ENCODE peak calls at places on chromosome 18, in five cellular contexts. One of them, this sample, is unnamed.

GRCh38 chr18:61637319-61637718 is 255.5 kb downstream of the RNF152 start:
- DNase-seq in immature natural killer cell: no peak
- DNase-seq in MM.1S: no peak
- DNase-seq in EL: no peak
- DNase-seq in trophoblast cell: no peak
- DNase-seq in this sample: no peak

GRCh38 chr18:652131-652530 is 5.3 kb upstream of the TYMS start:
- DNase-seq in EL: no peak
- DNase-seq in immature natural killer cell: no peak
- DNase-seq in trophoblast cell: no peak
- DNase-seq in MM.1S: no peak
- DNase-seq in this sample: no peak

GRCh38 chr18:77866309-77866708 is 616.7 kb downstream of the GALR1 start:
- DNase-seq in trophoblast cell: no peak
- DNase-seq in EL: no peak
- DNase-seq in immature natural killer cell: no peak
- DNase-seq in MM.1S: no peak
- DNase-seq in this sample: no peak

GRCh38 chr18:34001376-34001775 is 223.3 kb downstream of the NOL4 start:
- DNase-seq in immature natural killer cell: no peak
- DNase-seq in MM.1S: no peak
- DNase-seq in trophoblast cell: no peak
- DNase-seq in EL: no peak
- DNase-seq in this sample: no peak

GRCh38 chr18:62963522-62963921 is 248.2 kb downstream of the PHLPP1 start:
- DNase-seq in EL: no peak
- DNase-seq in immature natural killer cell: no peak
- DNase-seq in trophoblast cell: no peak
- DNase-seq in MM.1S: no peak
- DNase-seq in this sample: no peak

GRCh38 chr18:79378416-79379250 is 17.1 kb upstream of the NFATC1 start:
- DNase-seq in MM.1S: peak
- DNase-seq in EL: peak
- DNase-seq in immature natural killer cell: peak
- DNase-seq in trophoblast cell: peak
- DNase-seq in this sample: peak

GRCh38 chr18:36176177-36176584 is 11.1 kb upstream of the MOCOS start:
- DNase-seq in MM.1S: no peak
- DNase-seq in trophoblast cell: no peak
- DNase-seq in immature natural killer cell: no peak
- DNase-seq in EL: no peak
- DNase-seq in this sample: no peak

GRCh38 chr18:51491678-51492372 is 294.3 kb upstream of the MEX3C start:
- DNase-seq in immature natural killer cell: no peak
- DNase-seq in MM.1S: peak
- DNase-seq in EL: no peak
- DNase-seq in trophoblast cell: no peak
- DNase-seq in this sample: no peak

GRCh38 chr18:73842795-73843394 is 304.7 kb downstream of the FBXO15 start:
- DNase-seq in MM.1S: peak
- DNase-seq in immature natural killer cell: peak
- DNase-seq in EL: peak
- DNase-seq in trophoblast cell: peak
- DNase-seq in this sample: peak

GRCh38 chr18:2303517-2304238 is 267.6 kb downstream of the METTL4 start:
- DNase-seq in immature natural killer cell: no peak
- DNase-seq in EL: peak
- DNase-seq in trophoblast cell: peak
- DNase-seq in MM.1S: no peak
- DNase-seq in this sample: peak

GRCh38 chr18:79866889-79867574 is 69.3 kb downstream of the KCNG2 start:
- DNase-seq in MM.1S: no peak
- DNase-seq in EL: peak
- DNase-seq in immature natural killer cell: no peak
- DNase-seq in trophoblast cell: no peak
- DNase-seq in this sample: peak

GRCh38 chr18:36066731-36067117 is 635 bp downstream of the RPRD1A start:
- DNase-seq in MM.1S: no peak
- DNase-seq in EL: no peak
- DNase-seq in trophoblast cell: peak
- DNase-seq in immature natural killer cell: no peak
- DNase-seq in this sample: no peak

GRCh38 chr18:58758606-58759005 is 87.3 kb downstream of the MALT1 start:
- DNase-seq in MM.1S: no peak
- DNase-seq in EL: no peak
- DNase-seq in immature natural killer cell: no peak
- DNase-seq in trophoblast cell: no peak
- DNase-seq in this sample: no peak

GRCh38 chr18:39184176-39184575 is 1618.6 kb upstream of the CELF4 start:
- DNase-seq in immature natural killer cell: no peak
- DNase-seq in MM.1S: no peak
- DNase-seq in EL: no peak
- DNase-seq in trophoblast cell: no peak
- DNase-seq in this sample: no peak

GRCh38 chr18:21949326-21950015 is 208.9 kb downstream of the MIB1 start:
- DNase-seq in EL: no peak
- DNase-seq in MM.1S: no peak
- DNase-seq in trophoblast cell: no peak
- DNase-seq in immature natural killer cell: no peak
- DNase-seq in this sample: no peak

GRCh38 chr18:57974585-57974984 is 69.4 kb upstream of the NEDD4L start:
- DNase-seq in trophoblast cell: no peak
- DNase-seq in immature natural killer cell: no peak
- DNase-seq in MM.1S: no peak
- DNase-seq in EL: no peak
- DNase-seq in this sample: no peak

GRCh38 chr18:60198063-60198462 is 174.5 kb downstream of the MC4R start:
- DNase-seq in trophoblast cell: peak
- DNase-seq in immature natural killer cell: no peak
- DNase-seq in MM.1S: no peak
- DNase-seq in EL: no peak
- DNase-seq in this sample: no peak

GRCh38 chr18:72867721-72868665 is at the start of gene NETO1:
- DNase-seq in trophoblast cell: no peak
- DNase-seq in immature natural killer cell: no peak
- DNase-seq in EL: no peak
- DNase-seq in MM.1S: no peak
- DNase-seq in this sample: no peak

GRCh38 chr18:69999671-70000070 is 52.0 kb upstream of the CD226 start:
- DNase-seq in trophoblast cell: no peak
- DNase-seq in EL: no peak
- DNase-seq in MM.1S: no peak
- DNase-seq in immature natural killer cell: no peak
- DNase-seq in this sample: no peak

GRCh38 chr18:52334896-52335295 is 5.1 kb upstream of the DCC start:
- DNase-seq in trophoblast cell: no peak
- DNase-seq in MM.1S: no peak
- DNase-seq in immature natural killer cell: no peak
- DNase-seq in EL: no peak
- DNase-seq in this sample: no peak

GRCh38 chr18:80246656-80247402 is 485 bp downstream of the PARD6G start:
- DNase-seq in trophoblast cell: peak
- DNase-seq in MM.1S: no peak
- DNase-seq in immature natural killer cell: peak
- DNase-seq in EL: peak
- DNase-seq in this sample: no peak

GRCh38 chr18:49691177-49691608 is 122.1 kb downstream of the ACAA2 start:
- DNase-seq in EL: peak
- DNase-seq in immature natural killer cell: peak
- DNase-seq in trophoblast cell: no peak
- DNase-seq in MM.1S: no peak
- DNase-seq in this sample: peak

GRCh38 chr18:54235871-54236270 is 11.4 kb upstream of the MBD2 start:
- DNase-seq in trophoblast cell: peak
- DNase-seq in immature natural killer cell: no peak
- DNase-seq in EL: peak
- DNase-seq in MM.1S: no peak
- DNase-seq in this sample: no peak

GRCh38 chr18:75211721-75212625 is 1.4 kb downstream of the TSHZ1 start:
- DNase-seq in trophoblast cell: peak
- DNase-seq in immature natural killer cell: peak
- DNase-seq in EL: peak
- DNase-seq in MM.1S: peak
- DNase-seq in this sample: peak

GRCh38 chr18:28189400-28190239 is 12.7 kb upstream of the CDH2 start:
- DNase-seq in MM.1S: peak
- DNase-seq in trophoblast cell: peak
- DNase-seq in immature natural killer cell: no peak
- DNase-seq in EL: peak
- DNase-seq in this sample: peak

GRCh38 chr18:3826021-3826420 is 376.0 kb downstream of the TGIF1 start:
- DNase-seq in trophoblast cell: no peak
- DNase-seq in MM.1S: no peak
- DNase-seq in EL: no peak
- DNase-seq in immature natural killer cell: no peak
- DNase-seq in this sample: no peak

GRCh38 chr18:28208712-28209265 is 31.9 kb upstream of the CDH2 start:
- DNase-seq in EL: peak
- DNase-seq in trophoblast cell: no peak
- DNase-seq in immature natural killer cell: no peak
- DNase-seq in MM.1S: no peak
- DNase-seq in this sample: no peak

GRCh38 chr18:3554091-3554601 is 104.2 kb downstream of the TGIF1 start:
- DNase-seq in EL: peak
- DNase-seq in MM.1S: no peak
- DNase-seq in trophoblast cell: peak
- DNase-seq in immature natural killer cell: no peak
- DNase-seq in this sample: no peak

GRCh38 chr18:62334110-62334509 is 9.0 kb downstream of the TNFRSF11A start:
- DNase-seq in EL: peak
- DNase-seq in MM.1S: no peak
- DNase-seq in trophoblast cell: no peak
- DNase-seq in immature natural killer cell: no peak
- DNase-seq in this sample: peak

GRCh38 chr18:79420033-79420745 is 24.5 kb downstream of the NFATC1 start:
- DNase-seq in EL: no peak
- DNase-seq in trophoblast cell: no peak
- DNase-seq in immature natural killer cell: no peak
- DNase-seq in MM.1S: no peak
- DNase-seq in this sample: no peak

This sample was measured in HCEC 1CT.